ENCODE peak calls at places on chromosomes 16 and 17, in six cellular contexts. A, O, I, W, L and U are unnamed samples.

GRCh38 chr17:49401971-49402491 is 12.7 kb downstream of the PHB1 start:
- DNase-seq in L (peak), O (no peak), A (no peak), I (no peak), W (no peak), U (no peak)

GRCh38 chr17:10247806-10248334 is 49.5 kb upstream of the GAS7 start:
- DNase-seq in L (no peak), A (no peak), I (no peak), O (no peak), W (no peak), U (no peak)

GRCh38 chr17:64459284-64459747 is 10.4 kb downstream of the MILR1 start:
- DNase-seq in O (no peak), A (no peak), W (no peak), L (no peak), I (peak), U (no peak)

GRCh38 chr16:80171199-80171598 is 369.6 kb upstream of the DYNLRB2 start:
- DNase-seq in I (no peak), O (no peak), W (no peak), L (no peak), A (no peak), U (no peak)

GRCh38 chr17:80805032-80805751 is 186.4 kb upstream of the CHMP6 start:
- DNase-seq in I (no peak), L (no peak), A (no peak), O (no peak), W (no peak), U (no peak)

GRCh38 chr16:27822529-27823437 is 240.7 kb downstream of the GSG1L start:
- DNase-seq in L (no peak), W (no peak), I (no peak), O (no peak), A (no peak), U (no peak)

GRCh38 chr17:49994085-49995054 is 654 bp downstream of the DLX3 start:
- DNase-seq in O (no peak), W (no peak), I (no peak), A (no peak), L (no peak), U (no peak)

GRCh38 chr17:28963841-28964240 is 12.5 kb upstream of the PHF12 start:
- DNase-seq in A (no peak), W (no peak), L (no peak), O (no peak), I (no peak), U (no peak)

GRCh38 chr16:46974352-46974751 is 878 bp upstream of the DNAJA2 start:
- DNase-seq in L (no peak), I (peak), A (no peak), O (no peak), W (no peak), U (no peak)

GRCh38 chr16:27430923-27431484 is 29.0 kb downstream of the IL21R start:
- DNase-seq in W (peak), O (no peak), A (no peak), I (no peak), L (no peak), U (peak)

GRCh38 chr17:43908111-43908721 is 880 bp upstream of the MPP2 start:
- DNase-seq in A (peak), W (peak), L (peak), O (peak), I (peak), U (no peak)

GRCh38 chr16:72942021-72942420 is 105.9 kb downstream of the ZFHX3 start:
- DNase-seq in A (no peak), W (no peak), O (no peak), L (no peak), I (no peak), U (no peak)

GRCh38 chr17:75910699-75911098 is 6.0 kb upstream of the MRPL38 start:
- DNase-seq in I (no peak), W (no peak), A (peak), O (no peak), L (no peak), U (no peak)

GRCh38 chr17:17164676-17165075 is 41.5 kb downstream of the PLD6 start:
- DNase-seq in O (no peak), A (no peak), W (no peak), L (no peak), I (no peak), U (no peak)
- TF ChIP-seq CTCF in O (no peak), A (no peak), W (no peak), L (no peak), I (no peak), U (no peak)

DNA sequence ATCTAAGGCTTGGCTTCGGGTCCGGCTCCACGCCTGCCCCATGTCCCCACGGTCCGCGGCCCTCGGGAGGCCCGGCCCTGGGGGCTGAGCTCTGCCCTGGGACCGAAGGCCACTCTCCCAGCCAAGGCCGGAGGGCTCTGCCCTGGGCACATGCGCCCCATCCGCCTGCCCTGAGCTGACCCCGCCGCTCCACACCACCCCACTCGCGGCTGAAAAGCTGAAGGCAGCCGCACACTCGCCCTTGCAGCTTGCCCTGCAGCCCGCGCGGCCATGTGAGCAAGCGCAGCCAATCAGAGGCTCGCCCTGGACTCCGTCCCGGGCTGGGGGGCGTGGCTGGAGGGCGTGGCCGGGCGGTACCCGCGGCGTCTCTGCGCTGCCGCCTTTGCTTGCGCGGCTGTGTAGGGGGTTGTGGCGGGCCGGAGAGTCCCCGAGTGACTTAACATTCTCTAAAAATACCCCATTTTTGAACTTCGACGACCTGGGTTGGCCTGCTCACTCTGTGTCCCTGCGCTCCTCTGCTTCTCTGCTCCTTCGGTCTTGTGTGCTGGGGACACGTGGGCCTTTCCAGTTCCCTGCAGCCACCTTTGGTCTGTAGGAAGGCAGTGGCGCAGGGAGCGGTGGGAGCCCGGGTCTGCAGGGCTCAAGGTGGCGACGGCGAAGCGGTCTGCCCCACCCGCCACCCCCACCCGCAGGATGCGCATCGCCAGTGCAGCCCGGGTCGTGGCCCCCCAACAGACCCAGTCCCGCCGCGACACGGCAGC is 8.8 kb upstream of the MAP2K3 start:
- DNase-seq in I (peak), A (peak), O (peak), L (peak), W (peak), U (peak)
- TF ChIP-seq CTCF in I (no peak), A (no peak), O (no peak), L (no peak), W (peak), U (no peak)

GRCh38 chr16:56828641-56829040 is 36.4 kb upstream of the SLC12A3 start:
- DNase-seq in O (no peak), L (no peak), I (no peak), W (no peak), A (no peak), U (no peak)
- TF ChIP-seq CTCF in O (no peak), L (no peak), I (no peak), W (no peak), A (no peak), U (no peak)

GRCh38 chr17:72574675-72575510 is 454.1 kb downstream of the SOX9 start:
- DNase-seq in A (no peak), O (no peak), L (no peak), I (no peak), W (no peak), U (no peak)
- TF ChIP-seq CTCF in A (no peak), O (no peak), L (no peak), I (no peak), W (no peak), U (no peak)

GRCh38 chr16:12900599-12901203 is 697 bp upstream of the SHISA9 start:
- DNase-seq in W (peak), A (peak), I (no peak), O (no peak), L (no peak), U (no peak)

GRCh38 chr16:12893050-12893750 is 8.2 kb upstream of the SHISA9 start:
- DNase-seq in L (no peak), I (no peak), O (no peak), W (no peak), A (no peak), U (no peak)

GRCh38 chr16:12899529-12900168 is 1.7 kb upstream of the SHISA9 start:
- DNase-seq in I (no peak), W (no peak), A (no peak), O (no peak), L (no peak), U (no peak)

GRCh38 chr16:12898556-12898955 is 2.8 kb upstream of the SHISA9 start:
- DNase-seq in A (no peak), L (no peak), W (no peak), O (no peak), I (no peak), U (no peak)

DNA sequence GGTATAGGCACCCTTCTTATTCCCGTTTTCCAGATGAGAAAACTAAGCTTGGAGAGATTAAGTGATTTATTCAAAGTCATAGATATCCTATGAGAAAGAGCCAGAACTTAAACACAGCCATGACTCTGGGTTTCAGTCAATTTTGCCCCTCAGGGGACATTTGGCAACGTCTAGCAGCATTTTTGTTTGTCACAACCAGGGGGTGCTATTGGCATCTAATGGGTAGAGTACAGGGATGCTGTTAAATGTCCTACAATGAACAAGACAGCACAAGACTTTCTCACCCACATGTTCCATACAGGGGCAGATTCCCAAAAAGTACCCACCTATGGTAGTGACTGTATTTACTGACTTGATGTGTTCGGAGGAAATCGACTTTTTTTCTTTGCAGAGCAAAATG is 4.8 kb upstream of the SHISA9 start:
- DNase-seq in W (no peak), I (peak), A (no peak), O (no peak), L (peak), U (no peak)
- TF ChIP-seq CTCF in W (peak), I (peak), A (peak), O (no peak), L (peak), U (no peak)

DNA sequence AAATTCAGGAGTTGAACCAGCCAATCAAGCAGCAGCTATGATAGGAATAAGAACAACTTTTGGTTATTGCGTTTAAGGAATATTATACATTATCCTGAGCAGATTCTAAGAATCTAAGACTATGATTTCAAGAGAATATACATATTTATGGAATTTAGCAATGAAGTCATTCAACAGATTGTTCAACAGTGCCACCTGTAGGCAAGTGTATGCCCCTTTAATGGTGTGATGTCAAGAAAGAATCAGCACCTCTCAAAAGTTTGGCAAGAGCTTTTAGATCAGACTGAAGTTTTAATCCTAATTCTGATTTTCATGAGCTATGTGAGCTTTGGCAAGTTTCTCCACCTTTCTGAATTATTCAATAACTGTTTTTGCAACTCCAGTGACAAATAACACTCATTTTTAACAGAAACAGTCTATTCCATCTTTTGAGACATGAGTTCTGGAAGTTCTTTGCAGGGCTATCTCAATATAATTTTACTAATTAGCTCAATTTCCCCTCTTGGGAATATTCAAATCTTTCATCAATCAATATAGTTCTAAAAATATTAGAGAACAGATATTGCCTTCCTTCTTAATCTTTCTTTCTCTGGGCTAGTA is 474.3 kb upstream of the TOM1L1 start:
- DNase-seq in W (no peak), I (peak), O (no peak), A (no peak), L (peak), U (no peak)
- TF ChIP-seq CTCF in W (peak), I (peak), O (no peak), A (peak), L (peak), U (no peak)